ENCODE peak calls at places on chromosomes 5 and 9, in nine cellular contexts. Z, T, S, D, E, B, N, H and J are unnamed samples.

GRCh38 chr5:181195249-181195761 is 9.7 kb downstream of the TRIM7 start:
- DNase-seq in Z (peak; percentile 74), T (no peak), S (no peak), D (no peak), E (no peak), B (no peak), N (no peak), H (no peak), J (no peak)

GRCh38 chr5:472076-472655 is 29.2 kb downstream of the EXOC3 start:
- DNase-seq in Z (peak; percentile 79), T (no peak), S (peak; percentile 38), D (no peak), E (peak; percentile 37), B (peak; percentile 9), N (no peak), H (peak; percentile 45), J (no peak)

GRCh38 chr9:112831281-112831851 is 59.3 kb downstream of the SLC46A2 start:
- DNase-seq in Z (peak; percentile 84), T (no peak), S (peak; percentile 26), D (no peak), E (no peak), B (no peak), N (no peak), H (no peak), J (no peak)

GRCh38 chr5:34048143-34048542 is 5.1 kb upstream of the C1QTNF3 start:
- DNase-seq in Z (no peak), T (no peak), S (no peak), D (no peak), E (no peak), B (no peak), N (no peak), H (no peak), J (no peak)

GRCh38 chr5:43065384-43066230 is 25.5 kb upstream of the ANXA2R start:
- DNase-seq in Z (peak; percentile 94), T (peak; percentile 70), S (peak; percentile 78), D (peak; percentile 30), E (peak; percentile 63), B (peak; percentile 51), N (no peak), H (peak; percentile 30), J (peak; percentile 64)

GRCh38 chr5:91499943-91500531 is 116.9 kb upstream of the ARRDC3 start:
- DNase-seq in Z (no peak), T (no peak), S (no peak), D (no peak), E (peak; percentile 36), B (no peak), N (no peak), H (no peak), J (no peak)

GRCh38 chr9:137441935-137442321 is 771 bp upstream of the ENTPD8 start:
- DNase-seq in Z (no peak), T (no peak), S (no peak), D (no peak), E (no peak), B (no peak), N (no peak), H (no peak), J (no peak)

GRCh38 chr5:94039101-94039500 is 297.7 kb upstream of the POU5F2 start:
- DNase-seq in Z (no peak), T (no peak), S (no peak), D (no peak), E (no peak), B (no peak), N (no peak), H (no peak), J (no peak)

GRCh38 chr5:11737010-11737409 is 167.2 kb downstream of the CTNND2 start:
- DNase-seq in Z (no peak), T (no peak), S (no peak), D (no peak), E (no peak), B (no peak), N (no peak), H (no peak), J (no peak)